ENCODE peak calls at places on chromosomes 4 and X, in eight cellular contexts. A, L, R, D, V, B, J and G are unnamed samples.

GRCh38 chrX:42955349-42955748 is 177.4 kb upstream of the PPP1R2C start:
- DNase-seq in A (no peak), L (no peak), R (no peak), D (no peak), V (no peak), B (no peak), J (no peak), G (no peak)

GRCh38 chr4:169283114-169283509 is 12.4 kb upstream of the SH3RF1 start:
- DNase-seq in A (no peak), L (no peak), R (no peak), D (no peak), V (no peak), B (peak; percentile 92), J (no peak), G (no peak)

GRCh38 chrX:40543661-40544328 is 37.0 kb upstream of the ATP6AP2 start:
- DNase-seq in A (no peak), L (peak; percentile 47), R (no peak), D (no peak), V (no peak), B (peak; percentile 71), J (peak; percentile 7), G (no peak)

GRCh38 chr4:27702710-27703431 is 842.2 kb downstream of the STIM2 start:
- DNase-seq in A (no peak), L (no peak), R (no peak), D (no peak), V (no peak), B (peak; percentile 1), J (no peak), G (no peak)

GRCh38 chrX:20352935-20353336 is 86.2 kb upstream of the RPS6KA3 start:
- DNase-seq in A (no peak), L (no peak), R (no peak), D (no peak), V (no peak), B (no peak), J (no peak), G (no peak)

GRCh38 chr4:153541426-153542096 is 75.4 kb downstream of the TMEM131L start:
- DNase-seq in A (no peak), L (no peak), R (no peak), D (no peak), V (no peak), B (peak; percentile 95), J (no peak), G (no peak)

GRCh38 chrX:122219735-122220134 is 964.3 kb upstream of the GRIA3 start:
- DNase-seq in A (no peak), L (no peak), R (no peak), D (no peak), V (no peak), B (no peak), J (no peak), G (no peak)

GRCh38 chr4:186472948-186473347 is 82.4 kb downstream of the MTNR1A start:
- DNase-seq in A (no peak), L (no peak), R (no peak), D (no peak), V (no peak), B (peak; percentile 56), J (no peak), G (no peak)

GRCh38 chr4:40357738-40358137 is 22.6 kb downstream of the CHRNA9 start:
- DNase-seq in A (peak; percentile 31), L (no peak), R (no peak), D (no peak), V (no peak), B (no peak), J (no peak), G (no peak)

GRCh38 chr4:184096561-184097239 is 121.0 kb downstream of the ENPP6 start:
- DNase-seq in A (no peak), L (no peak), R (no peak), D (no peak), V (no peak), B (peak; percentile 49), J (peak; percentile 5), G (no peak)

GRCh38 chr4:69124941-69125340 is 28.7 kb downstream of the UGT2B7 start:
- DNase-seq in A (no peak), L (no peak), R (no peak), D (no peak), V (no peak), B (no peak), J (no peak), G (no peak)

GRCh38 chr4:68948985-68949384 is 2.6 kb downstream of the UGT2A3 start:
- DNase-seq in A (no peak), L (no peak), R (no peak), D (no peak), V (no peak), B (no peak), J (no peak), G (no peak)

GRCh38 chrX:133045986-133046385 is 50.9 kb downstream of the USP26 start:
- DNase-seq in A (no peak), L (peak; percentile 2), R (no peak), D (no peak), V (no peak), B (peak; percentile 1), J (peak; percentile 1), G (no peak)

GRCh38 chr4:165692082-165692481 is 181.0 kb upstream of the TLL1 start:
- DNase-seq in A (no peak), L (no peak), R (no peak), D (no peak), V (no peak), B (no peak), J (no peak), G (no peak)

GRCh38 chr4:15436515-15436914 is 8.7 kb downstream of the C1QTNF7 start:
- DNase-seq in A (no peak), L (no peak), R (no peak), D (no peak), V (no peak), B (peak; percentile 71), J (peak; percentile 43), G (no peak)

GRCh38 chrX:31057291-31057690 is 14.6 kb downstream of the FTHL17 start:
- DNase-seq in A (no peak), L (no peak), R (no peak), D (no peak), V (no peak), B (no peak), J (no peak), G (no peak)

GRCh38 chr4:47786958-47787370 is 50.9 kb downstream of the CORIN start:
- DNase-seq in A (no peak), L (no peak), R (no peak), D (peak; percentile 19), V (no peak), B (no peak), J (no peak), G (no peak)

GRCh38 chr4:71188197-71188625 is 150.6 kb upstream of the SLC4A4 start:
- DNase-seq in A (no peak), L (no peak), R (no peak), D (no peak), V (no peak), B (no peak), J (no peak), G (no peak)

GRCh38 chr4:183968502-183968901 is 63.4 kb downstream of the STOX2 start:
- DNase-seq in A (no peak), L (no peak), R (no peak), D (no peak), V (no peak), B (no peak), J (no peak), G (no peak)

GRCh38 chr4:26985836-26986235 is 125.2 kb downstream of the STIM2 start:
- DNase-seq in A (no peak), L (no peak), R (no peak), D (no peak), V (no peak), B (no peak), J (no peak), G (no peak)

GRCh38 chr4:20428410-20429160 is 176.9 kb downstream of the SLIT2 start:
- DNase-seq in A (no peak), L (no peak), R (no peak), D (no peak), V (no peak), B (peak; percentile 20), J (no peak), G (no peak)

GRCh38 chrX:39972340-39972739 is 125.4 kb downstream of the BCOR start:
- DNase-seq in A (no peak), L (no peak), R (no peak), D (no peak), V (no peak), B (peak; percentile 53), J (no peak), G (no peak)

GRCh38 chr4:121898150-121898549 is 27.9 kb upstream of the BBS7 start:
- DNase-seq in A (no peak), L (no peak), R (no peak), D (no peak), V (peak; percentile 12), B (no peak), J (no peak), G (no peak)

GRCh38 chr4:15681372-15682339 is at the start of gene FAM200B:
- DNase-seq in A (peak; percentile 100), L (peak; percentile 99), R (peak; percentile 100), D (peak; percentile 90), V (peak; percentile 100), B (peak; percentile 97), J (peak; percentile 98), G (peak; percentile 91)

GRCh38 chrX:48475774-48476577 is at the start of gene FTSJ1:
- DNase-seq in A (peak; percentile 97), L (peak; percentile 94), R (peak; percentile 89), D (peak; percentile 72), V (peak; percentile 90), B (peak; percentile 93), J (peak; percentile 92), G (peak; percentile 81)
- TF ChIP-seq POLR2A in A (no peak), L (peak; percentile 75), R (peak; percentile 26), D (no peak), V (peak; percentile 58), B (peak; percentile 75), J (peak; percentile 67), G (peak; percentile 32)

GRCh38 chrX:68498508-68499379 is at the start of gene YIPF6:
- DNase-seq in A (peak; percentile 94), L (peak; percentile 80), R (peak; percentile 74), D (peak; percentile 39), V (peak; percentile 83), B (peak; percentile 72), J (peak; percentile 80), G (peak; percentile 74)
- TF ChIP-seq POLR2A in A (no peak), L (peak; percentile 93), R (peak; percentile 70), D (peak; percentile 93), V (peak; percentile 87), B (peak; percentile 96), J (peak; percentile 79), G (peak; percentile 82)

DNA sequence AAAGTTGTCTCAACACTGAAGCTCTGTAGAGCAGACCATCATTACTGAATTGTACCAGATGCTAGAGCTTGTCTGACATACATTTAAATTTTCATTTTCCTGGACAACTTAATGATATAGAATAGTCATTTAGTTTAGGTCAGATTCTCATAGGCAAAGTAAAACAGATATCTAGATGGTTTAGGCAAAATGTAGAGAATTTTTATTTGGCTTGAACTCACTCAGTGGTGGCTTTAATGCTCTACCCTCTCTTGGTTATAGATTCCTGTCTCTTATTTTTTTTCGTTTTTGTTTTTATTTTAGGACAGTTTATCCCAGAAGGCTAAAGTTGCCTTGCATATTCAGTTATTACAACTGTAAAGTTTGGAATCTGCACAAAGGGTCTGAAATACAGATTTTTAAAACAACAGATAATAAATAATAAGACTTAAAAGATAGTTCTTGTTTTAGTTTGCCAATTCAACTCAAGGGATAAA is 4.0 kb upstream of the IRS4 start:
- DNase-seq in A (no peak), L (no peak), R (no peak), D (no peak), V (no peak), B (no peak), J (no peak), G (no peak)
- TF ChIP-seq POLR2A in A (no peak), L (no peak), R (no peak), D (no peak), V (no peak), B (no peak), J (no peak), G (no peak)

GRCh38 chrX:47129157-47129878 is 15.2 kb downstream of the NDUFB11 start:
- DNase-seq in A (peak; percentile 97), L (peak; percentile 94), R (peak; percentile 92), D (peak; percentile 42), V (peak; percentile 93), B (peak; percentile 95), J (peak; percentile 94), G (peak; percentile 84)
- TF ChIP-seq POLR2A in A (no peak), L (peak; percentile 58), R (no peak), D (peak; percentile 87), V (peak; percentile 38), B (no peak), J (peak; percentile 36), G (peak; percentile 29)